ENCODE peak calls at places on chromosomes 11 and 22, in four cellular contexts. H, R, V and Z are unnamed samples.
A peak's percentile ranks its signal among the peaks of the same experiment; 100 is the strongest.

GRCh38 chr22:49964493-49965290 is 4.1 kb downstream of the PIM3 start:
- DNase-seq in H (peak; percentile 50), R (no peak), V (no peak), Z (no peak)

GRCh38 chr11:94655291-94655690 is 88.1 kb downstream of the PIWIL4 start:
- DNase-seq in H (no peak), R (no peak), V (no peak), Z (no peak)

GRCh38 chr11:81219661-81220060 is 1514.0 kb downstream of the FAM181B start:
- DNase-seq in H (no peak), R (no peak), V (no peak), Z (no peak)

GRCh38 chr11:106091480-106092123 is 14.1 kb downstream of the AASDHPPT start:
- DNase-seq in H (no peak), R (peak; percentile 37), V (peak; percentile 86), Z (peak; percentile 62)

GRCh38 chr22:43515902-43516301 is 104.1 kb downstream of the MPPED1 start:
- DNase-seq in H (peak; percentile 22), R (no peak), V (no peak), Z (no peak)

GRCh38 chr11:61552108-61552635 is 28.7 kb downstream of the SYT7 start:
- DNase-seq in H (no peak), R (no peak), V (no peak), Z (no peak)

GRCh38 chr11:128579790-128580504 is 7.4 kb downstream of the ETS1 start:
- DNase-seq in H (no peak), R (peak; percentile 21), V (no peak), Z (peak; percentile 11)

GRCh38 chr22:35477911-35478582 is 62.6 kb upstream of the RASD2 start:
- DNase-seq in H (no peak), R (no peak), V (peak; percentile 79), Z (peak; percentile 23)

GRCh38 chr11:117973446-117973922 is 12.7 kb upstream of the IL10RA start:
- DNase-seq in H (no peak), R (no peak), V (no peak), Z (no peak)

GRCh38 chr11:44741976-44742375 is 15.2 kb downstream of the TSPAN18 start:
- DNase-seq in H (no peak), R (no peak), V (no peak), Z (no peak)

GRCh38 chr11:14789879-14790484 is 102.0 kb downstream of the CYP2R1 start:
- DNase-seq in H (no peak), R (no peak), V (no peak), Z (no peak)
- TF ChIP-seq CTCF in H (peak; percentile 38), R (peak; percentile 66), V (peak; percentile 39), Z (peak; percentile 26)

DNA sequence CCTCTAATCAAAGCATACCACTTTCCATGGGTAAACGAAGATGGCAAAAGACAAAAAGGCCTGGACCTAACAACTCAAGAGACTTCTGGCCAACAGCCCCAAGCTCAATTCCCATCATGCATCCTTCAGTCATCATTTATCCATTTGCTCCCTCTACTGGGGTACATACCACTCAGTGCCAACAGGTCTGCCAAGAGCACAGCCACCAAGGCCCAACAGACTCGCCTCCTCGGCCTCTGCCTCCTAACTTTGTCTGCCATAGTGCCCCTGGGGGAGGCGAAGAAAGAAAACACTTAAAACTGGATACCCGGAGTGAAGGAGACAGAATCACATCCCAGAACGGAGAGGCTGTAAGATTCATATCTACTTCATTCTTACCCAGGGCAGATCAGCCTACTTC is 1.1 kb downstream of the HYOU1 start:
- DNase-seq in H (no peak), R (peak; percentile 30), V (no peak), Z (no peak)
- TF ChIP-seq CTCF in H (no peak), R (peak; percentile 33), V (no peak), Z (peak; percentile 29)

GRCh38 chr11:43557553-43558031 is 122.9 kb upstream of the HSD17B12 start:
- DNase-seq in H (no peak), R (no peak), V (no peak), Z (no peak)
- TF ChIP-seq CTCF in H (no peak), R (no peak), V (peak; percentile 13), Z (peak; percentile 33)

DNA sequence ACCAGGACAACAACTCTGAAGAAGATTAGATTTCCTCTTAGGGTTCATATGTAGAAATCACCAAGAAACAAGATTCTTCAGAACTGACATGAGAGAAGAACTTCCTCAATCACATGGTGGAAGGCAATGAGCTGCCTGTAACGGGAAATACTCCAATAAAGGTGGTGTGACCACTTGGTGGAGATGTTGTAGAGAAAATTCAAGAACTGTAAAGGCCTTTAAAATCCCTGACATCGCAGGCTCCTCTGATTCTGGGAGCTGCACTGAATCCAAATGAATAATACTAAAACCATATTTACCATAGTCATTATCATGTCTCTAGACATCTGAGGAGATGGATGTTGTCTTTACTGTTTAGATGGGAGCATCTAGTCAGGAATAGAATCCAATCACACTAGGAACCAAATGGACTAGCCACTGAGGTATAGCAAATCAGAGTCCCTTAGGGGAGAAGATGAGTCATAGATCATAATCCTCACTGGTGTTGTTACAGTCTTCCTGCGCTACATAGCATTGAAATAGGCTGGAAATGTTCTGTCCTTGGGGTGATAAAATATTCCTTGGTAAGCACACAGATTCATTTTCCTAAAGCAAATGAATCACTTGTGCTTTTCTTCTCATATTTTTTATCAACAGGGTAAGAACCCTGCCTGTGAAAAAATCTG is 321.6 kb upstream of the TENM4 start:
- DNase-seq in H (no peak), R (no peak), V (no peak), Z (peak; percentile 4)
- TF ChIP-seq CTCF in H (peak; percentile 20), R (no peak), V (no peak), Z (no peak)